ENCODE peak calls at places on chromosomes 13 and 19, in ten cellular contexts. N is Calu3; B is M059J; U is uterus; M is fibroblast of the aortic adventitia; S is substantia nigra; V is AG09319; X is NCI-H2081; J is CD8-positive, alpha-beta T cell; A is activated CD4-positive, alpha-beta T cell treated with anti-CD3 and anti-CD28 coated beads, Interleukin-2, amount 10 ng/mL, durations not matched to agents 7 days and 5 days. D is an unnamed sample.

GRCh38 chr19:45442408-45442926 is 18.8 kb upstream of the ERCC1 start:
- DNase-seq in J (no peak), V (no peak), S (no peak), N (no peak), B (no peak), U (no peak), X (no peak), A (no peak), M (no peak), D (no peak)

GRCh38 chr19:36963262-36963661 is 47.1 kb downstream of the ZNF568 start:
- DNase-seq in N (no peak), U (no peak), X (peak), S (no peak), V (no peak), M (no peak), J (no peak), A (no peak), B (peak), D (peak)

GRCh38 chr13:31048521-31048920 is 113.2 kb downstream of the HSPH1 start:
- DNase-seq in U (no peak), M (peak), V (no peak), A (no peak), S (no peak), B (peak), N (no peak), X (no peak), J (no peak), D (no peak)

GRCh38 chr13:42355118-42355840 is 83.3 kb downstream of the AKAP11 start:
- DNase-seq in J (peak), V (no peak), M (no peak), U (no peak), A (peak), S (no peak), X (no peak), N (no peak), B (no peak), D (no peak)

GRCh38 chr19:54388001-54388802 is 23.5 kb upstream of the LAIR1 start:
- DNase-seq in U (no peak), J (peak), N (peak), B (no peak), V (no peak), X (no peak), M (no peak), S (no peak), A (peak), D (no peak)

GRCh38 chr19:11479470-11480080 is 1.3 kb downstream of the ELAVL3 start:
- DNase-seq in V (no peak), X (peak), N (no peak), U (no peak), J (no peak), M (no peak), S (peak), B (no peak), A (peak), D (no peak)

GRCh38 chr13:39107484-39108040 is 69.3 kb downstream of the NHLRC3 start:
- DNase-seq in V (no peak), S (no peak), A (no peak), X (peak), B (no peak), N (no peak), U (no peak), J (no peak), M (no peak), D (no peak)

GRCh38 chr13:40786568-40786996 is 2.8 kb upstream of the SLC25A15 start:
- DNase-seq in M (no peak), S (no peak), J (no peak), U (no peak), B (peak), X (no peak), N (no peak), V (no peak), A (no peak), D (no peak)

GRCh38 chr19:4676955-4677731 is 7.0 kb upstream of the MYDGF start:
- DNase-seq in M (peak), V (no peak), S (no peak), J (no peak), N (peak), X (no peak), U (no peak), B (peak), A (peak), D (no peak)

GRCh38 chr19:17556995-17557394 is 1.5 kb downstream of the COLGALT1 start:
- DNase-seq in A (no peak), B (no peak), S (no peak), M (no peak), N (no peak), U (no peak), X (no peak), V (no peak), J (no peak), D (no peak)

D was measured in NCI-H1930.